ENCODE peak calls at places on chromosomes 2 and 18, in four cellular contexts. T is H1, C is K562, L is prostate gland. Q is an unnamed sample.

GRCh38 chr2:14944562-14945346 is 312.2 kb downstream of the LRATD1 start:
- DNase-seq in C (peak; percentile 19), T (peak; percentile 58), L (no peak), Q (no peak)

GRCh38 chr18:79862562-79862961 is 64.8 kb downstream of the KCNG2 start:
- DNase-seq in C (no peak), T (no peak), L (no peak), Q (no peak)

GRCh38 chr2:26786207-26787023 is 559 bp downstream of the CENPA start:
- DNase-seq in C (no peak), L (no peak), T (peak; percentile 75), Q (peak; percentile 15)

GRCh38 chr2:102159295-102159694 is 16.7 kb downstream of the IL1R1 start:
- DNase-seq in L (no peak), T (no peak), C (no peak), Q (no peak)

GRCh38 chr2:74099835-74100234 is 47.9 kb downstream of the BOLA3 start:
- DNase-seq in T (no peak), L (peak; percentile 46), C (no peak), Q (no peak)

GRCh38 chr2:33242845-33243244 is 233.6 kb upstream of the RASGRP3 start:
- DNase-seq in L (no peak), C (no peak), T (no peak), Q (peak; percentile 90)

GRCh38 chr18:10067670-10068659 is 154.1 kb downstream of the VAPA start:
- DNase-seq in T (no peak), L (no peak), C (no peak), Q (no peak)

GRCh38 chr2:10877691-10878111 is 34.0 kb upstream of the KCNF1 start:
- DNase-seq in L (no peak), C (no peak), T (no peak), Q (no peak)

GRCh38 chr2:16161768-16162490 is 221.6 kb downstream of the MYCN start:
- DNase-seq in L (no peak), C (no peak), T (peak; percentile 14), Q (no peak)

GRCh38 chr2:150211164-150211631 is 276.3 kb downstream of the RND3 start:
- DNase-seq in C (no peak), T (no peak), L (no peak), Q (no peak)

GRCh38 chr18:3388980-3389379 is 61.0 kb upstream of the TGIF1 start:
- DNase-seq in L (no peak), C (no peak), T (no peak), Q (no peak)
- TF ChIP-seq POLR2AphosphoS5 in L (no peak), C (no peak), T (no peak), Q (no peak)

DNA sequence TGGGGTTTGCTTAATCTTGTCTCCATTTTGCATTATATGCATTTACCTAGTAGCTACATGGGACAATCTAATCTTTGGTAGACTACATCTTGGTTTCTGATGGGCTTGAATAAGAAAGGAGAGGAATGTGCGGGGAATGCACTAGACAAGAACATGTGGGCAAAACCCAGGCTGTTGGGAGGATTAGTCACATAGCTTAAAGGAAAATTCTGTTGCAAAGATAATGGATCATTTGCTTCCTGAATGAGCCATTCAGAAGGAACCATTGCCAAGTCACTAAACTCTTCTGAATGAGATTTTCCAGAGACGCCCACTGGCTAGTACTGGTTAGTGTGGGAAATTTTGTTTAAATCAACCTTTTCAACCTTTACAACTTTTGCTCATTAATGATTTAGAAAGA is 84.8 kb downstream of the OSBPL6 start:
- DNase-seq in C (no peak), L (no peak), T (no peak), Q (peak; percentile 94)
- TF ChIP-seq POLR2AphosphoS5 in C (no peak), L (no peak), T (no peak), Q (peak; percentile 68)

GRCh38 chr2:237616373-237617304 is 10.7 kb upstream of the LRRFIP1 start:
- DNase-seq in T (no peak), C (no peak), L (no peak), Q (peak; percentile 91)
- TF ChIP-seq POLR2AphosphoS5 in T (no peak), C (no peak), L (peak; percentile 55), Q (peak; percentile 39)

DNA sequence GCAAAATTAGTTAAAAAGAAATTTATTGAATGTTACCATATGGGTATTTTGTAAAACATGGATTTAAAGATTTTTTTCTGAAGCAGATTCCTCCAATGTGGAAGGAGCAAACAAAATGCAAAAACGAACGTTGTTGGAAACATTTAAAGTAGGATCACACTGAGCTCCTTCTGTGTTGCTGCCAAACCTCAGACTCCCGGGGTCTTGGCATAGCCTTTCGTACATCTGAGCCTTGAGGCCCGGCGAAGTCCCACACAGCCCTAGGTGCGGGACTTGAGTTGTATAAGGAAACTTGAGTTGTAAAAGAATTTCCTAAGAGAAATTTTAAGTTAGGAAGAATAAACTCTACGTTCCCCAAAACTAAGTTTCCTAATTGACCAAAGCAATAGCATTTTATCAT is 52.0 kb upstream of the CD226 start:
- DNase-seq in L (no peak), T (no peak), C (no peak), Q (no peak)
- TF ChIP-seq POLR2AphosphoS5 in L (no peak), T (no peak), C (no peak), Q (no peak)

GRCh38 chr2:86249843-86250402 is 50.7 kb downstream of the MRPL35 start:
- DNase-seq in L (no peak), T (no peak), C (peak; percentile 29), Q (no peak)
- TF ChIP-seq POLR2AphosphoS5 in L (peak; percentile 15), T (no peak), C (no peak), Q (no peak)

DNA sequence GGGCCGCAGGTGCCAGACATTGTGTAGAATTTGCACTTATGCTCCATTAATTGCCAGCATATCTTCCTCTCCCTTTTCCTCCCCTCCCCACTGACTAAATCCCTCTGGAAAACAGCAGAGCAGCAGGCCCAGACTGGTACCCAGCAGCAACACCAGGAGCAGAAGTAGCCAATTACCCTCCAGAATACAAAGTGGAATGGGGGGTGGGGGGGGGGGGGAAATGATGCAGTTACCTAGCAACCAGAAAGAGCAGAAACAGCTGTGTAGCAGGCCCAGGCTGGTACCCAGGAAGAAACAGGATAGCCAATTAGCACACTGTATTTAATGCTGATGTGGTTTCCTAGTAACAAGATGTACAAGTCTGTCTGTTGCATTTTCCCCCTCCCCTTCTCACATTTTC is 52.3 kb downstream of the KLF7 start:
- DNase-seq in T (no peak), C (peak; percentile 9), L (no peak), Q (no peak)
- TF ChIP-seq POLR2AphosphoS5 in T (no peak), C (no peak), L (no peak), Q (no peak)

GRCh38 chr2:30514134-30514860 is 67.3 kb downstream of the LCLAT1 start:
- DNase-seq in C (peak; percentile 14), L (no peak), T (no peak), Q (peak; percentile 5)

GRCh38 chr2:30509716-30510115 is 62.7 kb downstream of the LCLAT1 start:
- DNase-seq in T (no peak), L (peak; percentile 64), C (no peak), Q (no peak)

GRCh38 chr2:30511122-30512083 is 64.4 kb downstream of the LCLAT1 start:
- DNase-seq in C (peak; percentile 26), T (no peak), L (peak; percentile 16), Q (no peak)

GRCh38 chr2:30512243-30512866 is 65.3 kb downstream of the LCLAT1 start:
- DNase-seq in T (no peak), C (no peak), L (no peak), Q (no peak)

GRCh38 chr2:30510409-30510808 is 63.4 kb downstream of the LCLAT1 start:
- DNase-seq in L (no peak), C (no peak), T (no peak), Q (no peak)
- TF ChIP-seq POLR2AphosphoS5 in L (no peak), C (no peak), T (no peak), Q (no peak)

Q was measured in endothelial cell of umbilical vein.